ENCODE peak calls at places on chromosomes 2 and 18, in eight cellular contexts. Y is upper lobe of left lung, D is GM12878, G is A549, F is stomach, W is transverse colon, R is HepG2, U is ovary. M is an unnamed sample.
A peak's percentile ranks its signal among the peaks of the same experiment; 100 is the strongest.

GRCh38 chr2:208511016-208511415 is 104.4 kb downstream of the PTH2R start:
- DNase-seq in Y (no peak), D (no peak), G (no peak), F (no peak), W (no peak), R (no peak), U (no peak), M (no peak)

GRCh38 chr18:77206676-77207370 is 42.8 kb upstream of the GALR1 start:
- DNase-seq in Y (no peak), D (no peak), G (no peak), F (no peak), W (no peak), R (no peak), U (peak; percentile 75), M (peak; percentile 86)

GRCh38 chr2:19799881-19800780 is 101.7 kb downstream of the TTC32 start:
- DNase-seq in Y (no peak), D (no peak), G (no peak), F (no peak), W (no peak), R (no peak), U (no peak), M (no peak)

GRCh38 chr2:191167766-191168165 is 17.0 kb upstream of the STAT4 start:
- DNase-seq in Y (peak; percentile 41), D (no peak), G (no peak), F (no peak), W (no peak), R (no peak), U (no peak), M (peak; percentile 67)

GRCh38 chr2:160469164-160469563 is 24.4 kb downstream of the RBMS1 start:
- DNase-seq in Y (no peak), D (no peak), G (no peak), F (no peak), W (no peak), R (no peak), U (no peak), M (no peak)

GRCh38 chr18:54127759-54128378 is 96.6 kb downstream of the MBD2 start:
- DNase-seq in Y (no peak), D (no peak), G (peak; percentile 13), F (no peak), W (no peak), R (peak; percentile 41), U (no peak), M (no peak)

GRCh38 chr18:67951166-67951565 is 434.6 kb upstream of the DSEL start:
- DNase-seq in Y (no peak), D (no peak), G (no peak), F (no peak), W (no peak), R (no peak), U (no peak), M (no peak)

GRCh38 chr2:216695401-216695821 is at the start of gene IGFBP5:
- DNase-seq in Y (peak; percentile 47), D (no peak), G (no peak), F (peak; percentile 89), W (peak; percentile 75), R (no peak), U (peak; percentile 97), M (peak; percentile 98)

GRCh38 chr18:67875936-67876335 is 359.4 kb upstream of the DSEL start:
- DNase-seq in Y (no peak), D (no peak), G (no peak), F (no peak), W (no peak), R (no peak), U (no peak), M (no peak)

GRCh38 chr2:73020657-73021370 is 50.7 kb downstream of the SFXN5 start:
- DNase-seq in Y (peak; percentile 20), D (no peak), G (peak; percentile 23), F (peak; percentile 50), W (no peak), R (peak; percentile 97), U (no peak), M (no peak)
- TF ChIP-seq EP300 in Y (no peak), D (no peak), G (no peak), F (no peak), W (no peak), R (peak; percentile 75), U (no peak), M (no peak)

DNA sequence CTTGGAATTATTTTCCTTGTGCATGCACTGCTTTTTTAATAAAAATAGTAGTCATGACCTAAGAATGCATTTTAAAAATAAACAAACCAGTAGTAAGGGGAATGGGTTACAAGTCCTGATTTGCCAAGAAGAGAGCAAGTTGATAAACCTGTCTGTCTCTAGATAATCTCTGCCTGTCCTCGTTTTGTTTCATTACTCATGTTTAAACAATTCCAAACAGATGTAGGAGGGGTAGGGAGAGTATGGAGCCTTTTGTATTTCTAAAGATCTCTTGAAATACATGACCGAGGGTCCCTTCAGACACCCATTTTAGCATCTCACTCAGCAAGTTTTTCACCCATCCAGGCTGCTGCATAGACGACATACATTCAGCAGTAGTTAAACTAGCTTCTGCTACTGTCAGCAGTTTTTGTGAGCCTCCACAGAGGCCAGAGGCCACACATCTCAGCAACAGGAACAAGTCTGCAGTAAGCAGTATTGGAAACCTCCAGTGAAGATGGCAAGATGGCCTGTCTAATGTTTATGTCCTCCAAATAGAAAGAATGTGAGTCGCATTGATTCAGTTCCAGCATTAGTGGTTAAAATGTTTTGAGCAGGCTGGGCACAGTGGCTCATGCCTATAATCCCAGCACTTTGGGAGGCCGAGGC is 2.3 kb upstream of the EXOC6B start:
- DNase-seq in Y (no peak), D (no peak), G (no peak), F (no peak), W (no peak), R (peak; percentile 22), U (no peak), M (no peak)
- H3K4me1 ChIP-seq in Y (peaks cover 20% of the 10 kb centered on the region), D (peaks cover 15% of the 10 kb centered on the region), G (peaks cover 25% of the 10 kb centered on the region), F (peaks cover 23% of the 10 kb centered on the region), W (peaks cover 14% of the 10 kb centered on the region), R (peaks cover 32% of the 10 kb centered on the region), U (peaks cover 6% of the 10 kb centered on the region), M (peaks cover 11% of the 10 kb centered on the region)

GRCh38 chr2:102094917-102095316 is 47.6 kb upstream of the IL1R1 start:
- DNase-seq in Y (peak; percentile 64), D (no peak), G (no peak), F (no peak), W (peak; percentile 70), R (peak; percentile 82), U (no peak), M (no peak)
- TF ChIP-seq EP300 in Y (no peak), D (no peak), G (peak; percentile 40), F (no peak), W (no peak), R (peak; percentile 74), U (no peak), M (no peak)

DNA sequence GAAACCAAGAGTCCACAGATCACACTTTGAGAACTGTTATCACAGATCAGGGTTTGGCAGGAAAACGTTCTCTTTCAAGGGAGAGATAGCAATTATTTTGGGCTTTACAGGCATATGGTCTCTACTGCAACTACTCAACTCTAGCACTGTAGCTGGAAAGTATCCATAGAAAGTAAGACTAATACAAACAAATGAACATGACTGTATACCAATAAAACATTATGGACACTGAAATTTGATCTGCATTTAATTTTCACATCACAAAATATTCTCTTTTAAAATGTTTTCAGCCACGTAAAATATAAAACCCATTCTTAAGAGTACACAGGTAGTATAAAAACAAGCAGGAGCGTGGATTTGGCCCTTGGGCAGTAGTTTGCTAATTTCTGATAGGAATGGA is 100.5 kb downstream of the TRIP12 start:
- DNase-seq in Y (no peak), D (no peak), G (no peak), F (no peak), W (no peak), R (no peak), U (no peak), M (no peak)
- H3K4me1 ChIP-seq in Y (no peaks in the 10 kb centered on the region), D (peaks cover 20% of the 10 kb centered on the region), G (peaks cover 8% of the 10 kb centered on the region), F (no peaks in the 10 kb centered on the region), W (no peaks in the 10 kb centered on the region), R (no peaks in the 10 kb centered on the region), U (no peaks in the 10 kb centered on the region), M (no peaks in the 10 kb centered on the region)

M was measured in sigmoid colon.